ENCODE peak calls at places on chromosome 11, in four cellular contexts. Z, G, Y and I are unnamed samples.

GRCh38 chr11:117387992-117388765 is 60.5 kb downstream of the CEP164 start:
- ATAC-seq in Z (no peak), G (no peak), Y (no peak), I (no peak)

GRCh38 chr11:14577290-14577689 is 57.1 kb upstream of the PSMA1 start:
- ATAC-seq in Z (no peak), G (no peak), Y (peak; percentile 37), I (no peak)

GRCh38 chr11:118744001-118744400 is 47.0 kb downstream of the DDX6 start:
- ATAC-seq in Z (no peak), G (no peak), Y (no peak), I (no peak)

GRCh38 chr11:27514558-27514957 is 8.0 kb upstream of the LIN7C start:
- ATAC-seq in Z (no peak), G (no peak), Y (no peak), I (no peak)

GRCh38 chr11:10108901-10109665 is 184.9 kb downstream of the SBF2 start:
- ATAC-seq in Z (no peak), G (no peak), Y (no peak), I (no peak)

GRCh38 chr11:86256608-86257007 is 12.1 kb downstream of the EED start:
- ATAC-seq in Z (no peak), G (no peak), Y (no peak), I (no peak)

GRCh38 chr11:65391007-65391406 is 4.6 kb downstream of the FRMD8 start:
- ATAC-seq in Z (no peak), G (no peak), Y (no peak), I (no peak)

GRCh38 chr11:64893194-64894069 is 15.0 kb upstream of the EHD1 start:
- ATAC-seq in Z (no peak), G (peak; percentile 1), Y (no peak), I (no peak)

GRCh38 chr11:121792185-121792584 is 323.8 kb downstream of the BLID start:
- ATAC-seq in Z (no peak), G (no peak), Y (no peak), I (no peak)

GRCh38 chr11:19828382-19829108 is 115.9 kb downstream of the NAV2 start:
- ATAC-seq in Z (no peak), G (no peak), Y (no peak), I (no peak)

GRCh38 chr11:23764285-23764684 is 732.6 kb upstream of the LUZP2 start:
- ATAC-seq in Z (no peak), G (no peak), Y (no peak), I (no peak)

GRCh38 chr11:19409307-19409706 is 168.6 kb upstream of the E2F8 start:
- ATAC-seq in Z (no peak), G (no peak), Y (no peak), I (no peak)

GRCh38 chr11:107218123-107219084 is 200.1 kb upstream of the GUCY1A2 start:
- ATAC-seq in Z (no peak), G (no peak), Y (no peak), I (no peak)

GRCh38 chr11:27211370-27212127 is 151.5 kb downstream of the CCDC34 start:
- ATAC-seq in Z (no peak), G (no peak), Y (no peak), I (no peak)

GRCh38 chr11:95245038-95245437 is 14.0 kb upstream of the SESN3 start:
- ATAC-seq in Z (no peak), G (no peak), Y (peak; percentile 72), I (no peak)

GRCh38 chr11:15617126-15617525 is 502.4 kb downstream of the INSC start:
- ATAC-seq in Z (no peak), G (no peak), Y (no peak), I (no peak)

GRCh38 chr11:120501440-120501839 is 10.1 kb upstream of the GRIK4 start:
- ATAC-seq in Z (no peak), G (no peak), Y (no peak), I (no peak)

GRCh38 chr11:94107363-94107762 is 21.3 kb upstream of the PANX1 start:
- ATAC-seq in Z (no peak), G (no peak), Y (no peak), I (no peak)

GRCh38 chr11:104609297-104609696 is 289.0 kb downstream of the CASP12 start:
- ATAC-seq in Z (peak; percentile 94), G (peak; percentile 99), Y (peak; percentile 92), I (peak; percentile 86)

GRCh38 chr11:125952973-125953372 is 7.1 kb downstream of the VSIG10L2 start:
- ATAC-seq in Z (no peak), G (no peak), Y (no peak), I (no peak)

GRCh38 chr11:83122766-83123165 is 34.2 kb upstream of the PCF11 start:
- ATAC-seq in Z (peak; percentile 60), G (no peak), Y (peak; percentile 58), I (no peak)

GRCh38 chr11:73404048-73404447 is 27.8 kb downstream of the RELT start:
- ATAC-seq in Z (no peak), G (no peak), Y (no peak), I (no peak)

GRCh38 chr11:112271242-112271641 is 10.6 kb upstream of the PLET1 start:
- ATAC-seq in Z (no peak), G (no peak), Y (no peak), I (no peak)

GRCh38 chr11:104338186-104338585 is 174.2 kb upstream of the PDGFD start:
- ATAC-seq in Z (no peak), G (no peak), Y (no peak), I (no peak)

GRCh38 chr11:38005597-38005996 is 1407.6 kb upstream of the RAG2 start:
- ATAC-seq in Z (no peak), G (no peak), Y (no peak), I (no peak)

GRCh38 chr11:14619580-14619979 is 24.0 kb upstream of the PDE3B start:
- ATAC-seq in Z (no peak), G (no peak), Y (no peak), I (no peak)

GRCh38 chr11:88016392-88017020 is 158.7 kb downstream of the RAB38 start:
- ATAC-seq in Z (peak; percentile 43), G (peak; percentile 68), Y (peak; percentile 77), I (no peak)

GRCh38 chr11:43947003-43947500 is 4.6 kb downstream of the C11orf96 start:
- ATAC-seq in Z (no peak), G (no peak), Y (no peak), I (no peak)

GRCh38 chr11:73480677-73481076 is 104.5 kb downstream of the RELT start:
- ATAC-seq in Z (no peak), G (no peak), Y (no peak), I (no peak)